ENCODE peak calls at places on chromosomes 1 and 21, in five cellular contexts. R, V, M, P and U are unnamed samples.
A peak's percentile ranks its signal among the peaks of the same experiment; 100 is the strongest.

GRCh38 chr1:29129916-29130315 is 6.2 kb upstream of the TMEM200B start:
- DNase-seq in V (no peak), M (no peak), P (no peak), R (no peak), U (no peak)

GRCh38 chr1:62227496-62227895 is 32.8 kb downstream of the L1TD1 start:
- DNase-seq in R (no peak), M (no peak), P (no peak), V (no peak), U (no peak)

GRCh38 chr1:41728403-41729202 is 190.1 kb downstream of the HIVEP3 start:
- DNase-seq in P (no peak), M (no peak), V (no peak), R (no peak), U (no peak)

GRCh38 chr1:212557739-212558664 is 50.6 kb upstream of the ATF3 start:
- DNase-seq in P (peak; percentile 51), V (peak; percentile 55), R (peak; percentile 79), M (no peak), U (peak; percentile 81)

GRCh38 chr1:41371630-41372599 is 10.7 kb downstream of the FOXO6 start:
- DNase-seq in R (no peak), M (peak; percentile 87), V (peak; percentile 93), P (no peak), U (peak; percentile 86)

GRCh38 chr1:208176654-208177053 is 67.5 kb downstream of the PLXNA2 start:
- DNase-seq in R (no peak), P (no peak), V (no peak), M (no peak), U (no peak)

GRCh38 chr1:152447484-152447883 is 33.4 kb upstream of the CRNN start:
- DNase-seq in M (no peak), R (no peak), V (no peak), P (no peak), U (no peak)

GRCh38 chr1:183185941-183186490 is at the start of gene LAMC2:
- DNase-seq in V (peak; percentile 75), M (peak; percentile 61), R (no peak), P (peak; percentile 93), U (no peak)

GRCh38 chr1:25568834-25569598 is 25.6 kb downstream of the LDLRAP1 start:
- DNase-seq in P (peak; percentile 87), V (no peak), R (peak; percentile 77), M (no peak), U (peak; percentile 99)

GRCh38 chr1:215830221-215830620 is 263.1 kb downstream of the KCTD3 start:
- DNase-seq in V (no peak), P (no peak), M (no peak), R (no peak), U (peak; percentile 9)

GRCh38 chr1:61606448-61607312 is 118.3 kb downstream of the TM2D1 start:
- DNase-seq in P (peak; percentile 12), V (no peak), R (peak; percentile 54), M (no peak), U (no peak)

GRCh38 chr1:220119043-220119512 is 25.1 kb downstream of the IARS2 start:
- DNase-seq in V (no peak), R (no peak), M (no peak), P (no peak), U (no peak)

GRCh38 chr1:237241038-237241437 is 199.1 kb downstream of the RYR2 start:
- DNase-seq in M (no peak), R (no peak), P (no peak), V (no peak), U (no peak)

GRCh38 chr1:204746838-204747442 is 61.4 kb upstream of the LRRN2 start:
- DNase-seq in R (peak; percentile 76), V (peak; percentile 70), M (peak; percentile 50), P (peak; percentile 80), U (no peak)

GRCh38 chr1:205852969-205853368 is 3.0 kb upstream of the PM20D1 start:
- DNase-seq in R (no peak), M (no peak), P (no peak), V (no peak), U (no peak)

GRCh38 chr21:34630536-34631143 is 15.7 kb upstream of the RCAN1 start:
- DNase-seq in R (no peak), M (no peak), V (peak; percentile 63), P (peak; percentile 74), U (peak; percentile 80)

GRCh38 chr1:7648761-7649384 is 122.2 kb upstream of the VAMP3 start:
- DNase-seq in P (no peak), R (peak; percentile 73), V (no peak), M (no peak), U (no peak)

GRCh38 chr1:165117482-165117881 is 239.0 kb downstream of the LMX1A start:
- DNase-seq in P (no peak), M (no peak), V (peak; percentile 77), R (no peak), U (no peak)

DNA sequence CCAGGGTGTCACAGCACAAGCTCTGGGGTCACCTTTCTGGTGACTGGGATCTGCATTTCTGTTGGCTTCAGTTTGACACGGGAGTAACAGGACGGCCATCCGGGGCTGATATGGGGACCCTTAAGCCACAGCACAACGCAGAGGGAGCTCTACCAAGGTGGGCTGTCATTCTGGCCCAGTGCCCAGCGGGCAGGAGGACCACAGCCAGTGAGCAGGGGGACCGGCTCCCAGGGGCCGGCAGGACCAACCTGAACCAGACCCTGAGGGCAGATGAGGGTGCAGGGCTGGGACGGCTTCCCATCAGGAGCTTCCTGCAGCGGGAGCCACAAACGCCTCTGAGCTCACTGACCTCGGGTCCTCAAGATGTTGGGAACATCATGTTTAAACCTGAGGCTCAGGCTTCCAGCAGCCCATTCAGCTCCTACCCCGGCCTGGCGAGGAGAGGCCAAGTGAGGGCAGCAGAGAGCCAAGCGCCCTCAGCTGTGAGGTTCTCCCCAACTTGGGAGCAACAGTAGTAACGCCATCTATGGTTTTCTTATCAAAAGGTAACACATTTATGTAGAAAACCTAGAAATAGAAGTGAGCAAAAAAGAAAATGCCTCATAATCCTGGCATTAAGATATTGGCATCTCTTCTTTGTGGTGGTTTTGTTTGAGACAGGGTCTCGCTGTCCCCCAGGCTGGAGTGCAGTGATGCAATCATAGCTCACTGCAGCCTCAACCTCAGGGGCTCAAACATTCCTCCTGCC is 26.8 kb downstream of the TMEM201 start:
- DNase-seq in R (no peak), V (peak; percentile 70), P (peak; percentile 56), M (no peak), U (peak; percentile 97)
- H3K27ac ChIP-seq in R (no peak overlapping the region), V (peak overlapping the region; percentile 37), P (no peak overlapping the region), M (no peak overlapping the region), U (no peak overlapping the region)

GRCh38 chr21:41858466-41859296 is 20.5 kb downstream of the PRDM15 start:
- DNase-seq in V (no peak), P (no peak), M (no peak), R (no peak), U (peak; percentile 46)
- H3K36me3 ChIP-seq in V (no peaks in the 10 kb centered on the region), P (peaks cover 12% of the 10 kb centered on the region), M (peaks cover 7% of the 10 kb centered on the region), R (peaks cover 30% of the 10 kb centered on the region), U (peaks cover 27% of the 10 kb centered on the region)

DNA sequence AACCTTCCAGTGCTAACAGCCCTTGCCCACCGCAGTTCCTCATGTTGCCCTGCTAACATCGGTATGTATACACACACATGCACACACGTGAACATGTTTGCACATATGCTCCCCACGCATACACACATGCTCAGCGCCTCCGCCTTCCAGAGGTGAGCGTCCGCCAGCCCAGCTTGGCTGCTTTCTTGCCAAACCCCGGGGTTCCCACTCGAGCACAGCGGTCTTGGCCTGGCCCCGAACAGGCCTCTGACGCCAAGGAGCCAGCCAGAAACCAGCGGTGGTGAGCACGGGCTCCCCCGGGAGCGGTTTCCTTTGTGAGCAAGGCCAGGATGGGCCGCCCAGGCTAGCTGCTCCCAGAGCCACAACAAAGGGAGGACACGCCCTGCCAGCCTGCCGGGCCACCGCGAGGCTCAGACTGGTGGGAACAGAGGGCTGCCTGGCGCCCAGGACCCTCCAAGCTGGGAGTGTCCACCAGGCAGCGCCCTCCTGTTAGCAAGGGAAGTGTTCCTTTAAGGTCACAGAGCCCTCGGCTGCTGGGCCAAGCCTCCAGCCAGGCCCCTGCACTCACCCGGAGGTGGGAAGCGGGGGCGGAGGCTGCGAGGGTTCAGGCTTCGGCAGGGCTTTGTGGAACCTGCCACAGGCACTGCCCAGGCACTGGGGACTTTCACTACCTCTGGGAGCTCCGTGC is 65.4 kb downstream of the ALPL start:
- DNase-seq in P (no peak), V (peak; percentile 86), M (no peak), R (peak; percentile 66), U (peak; percentile 95)
- H3K27ac ChIP-seq in P (no peak overlapping the region), V (peak overlapping the region; percentile 39), M (no peak overlapping the region), R (peak overlapping the region; percentile 10), U (peak overlapping the region; percentile 0)

GRCh38 chr1:32060914-32061313 is 11.8 kb upstream of the TMEM39B start:
- DNase-seq in R (no peak), P (no peak), V (no peak), M (no peak), U (no peak)

GRCh38 chr1:32066489-32066873 is 6.3 kb upstream of the TMEM39B start:
- DNase-seq in P (peak; percentile 94), R (peak; percentile 93), M (no peak), V (no peak), U (peak; percentile 69)

GRCh38 chr1:32063261-32063681 is 9.5 kb upstream of the TMEM39B start:
- DNase-seq in V (no peak), M (no peak), P (peak; percentile 63), R (peak; percentile 49), U (peak; percentile 83)

DNA sequence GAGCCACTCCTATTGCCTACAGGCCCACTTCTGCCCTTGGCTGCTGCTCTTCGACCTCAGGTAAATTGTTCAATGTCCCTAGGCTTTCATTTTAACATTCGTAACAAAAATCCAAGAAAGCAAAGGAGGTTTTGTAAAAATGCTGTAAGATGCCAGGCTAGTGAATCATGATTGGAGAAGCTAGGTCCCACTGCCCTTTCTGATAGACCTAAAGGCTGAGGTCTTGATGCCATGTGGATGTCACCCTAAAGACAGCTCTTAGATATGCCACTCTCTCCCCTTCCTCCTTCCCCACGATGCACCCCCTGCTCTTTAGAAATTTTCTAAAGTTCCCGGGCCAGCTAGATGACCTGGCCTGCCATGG is 9.9 kb upstream of the TMEM39B start:
- DNase-seq in P (no peak), R (no peak), M (no peak), V (no peak), U (peak; percentile 26)
- H3K36me3 ChIP-seq in P (peaks cover 28% of the 10 kb centered on the region), R (peaks cover 29% of the 10 kb centered on the region), M (peaks cover 3% of the 10 kb centered on the region), V (peaks cover 7% of the 10 kb centered on the region), U (peaks cover 45% of the 10 kb centered on the region)

GRCh38 chr1:54679055-54679643 is 36.5 kb upstream of the TTC4 start:
- DNase-seq in V (no peak), P (no peak), M (no peak), R (no peak), U (no peak)

GRCh38 chr1:54679706-54680105 is 36.0 kb upstream of the TTC4 start:
- DNase-seq in P (no peak), M (no peak), V (no peak), R (no peak), U (no peak)

GRCh38 chr1:54681396-54681795 is 34.3 kb upstream of the TTC4 start:
- DNase-seq in V (peak; percentile 31), M (no peak), P (no peak), R (no peak), U (no peak)

GRCh38 chr1:54683453-54683852 is 32.2 kb upstream of the TTC4 start:
- DNase-seq in V (no peak), P (no peak), R (no peak), M (no peak), U (no peak)

DNA sequence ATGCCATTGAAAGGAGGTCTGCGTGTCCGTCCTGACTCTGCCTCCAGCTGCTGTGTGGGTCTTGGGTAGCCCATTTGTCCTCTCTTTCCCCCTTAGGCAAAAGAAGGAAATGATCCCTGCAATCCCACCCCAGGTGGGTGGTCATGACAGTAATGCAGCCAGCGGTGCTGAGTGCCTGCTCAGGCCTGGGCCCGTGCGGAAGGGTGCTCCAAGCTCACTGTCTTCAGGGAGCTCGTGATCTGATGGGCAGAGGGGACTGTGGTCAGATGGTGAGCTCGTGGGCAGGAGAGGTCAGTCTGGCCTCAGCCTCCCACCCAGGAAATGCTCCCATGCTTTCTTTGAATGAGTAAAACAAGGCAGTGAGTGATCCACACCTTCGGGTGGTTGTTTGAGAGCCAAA is 35.3 kb upstream of the TTC4 start:
- DNase-seq in P (no peak), R (no peak), V (no peak), M (no peak), U (no peak)
- H3K27ac ChIP-seq in P (no peak overlapping the region), R (no peak overlapping the region), V (no peak overlapping the region), M (no peak overlapping the region), U (no peak overlapping the region)